ENCODE peak calls at places on chromosomes 5 and 9, in five cellular contexts. Z is fibroblast of villous mesenchyme, F is AG10803, B is heart left ventricle, N is sigmoid colon. C is an unnamed sample.

GRCh38 chr5:133850811-133851210 is 117.6 kb downstream of the C5orf15 start:
- DNase-seq in N (no peak), Z (no peak), F (no peak), B (no peak), C (no peak)

GRCh38 chr5:77630246-77631165 is 8.0 kb downstream of the OTP start:
- DNase-seq in Z (no peak), B (peak; percentile 51), N (no peak), F (peak; percentile 12), C (peak; percentile 57)

GRCh38 chr9:36946653-36947052 is 87.4 kb downstream of the PAX5 start:
- DNase-seq in B (no peak), N (peak; percentile 26), F (peak; percentile 8), Z (no peak), C (no peak)

GRCh38 chr9:22114956-22115355 is 105.9 kb upstream of the CDKN2B start:
- DNase-seq in F (peak; percentile 40), B (no peak), Z (no peak), N (no peak), C (no peak)

GRCh38 chr9:38061326-38061947 is 7.6 kb downstream of the SHB start:
- DNase-seq in B (no peak), N (peak; percentile 53), Z (peak; percentile 80), F (peak; percentile 44), C (peak; percentile 52)

GRCh38 chr9:96617439-96618185 is 2.0 kb downstream of the CDC14B start:
- DNase-seq in N (no peak), Z (no peak), B (no peak), F (no peak), C (no peak)

GRCh38 chr5:2897276-2897990 is 146.0 kb upstream of the IRX2 start:
- DNase-seq in F (no peak), N (no peak), Z (no peak), B (no peak), C (no peak)

GRCh38 chr5:79111960-79112702 is 522 bp downstream of the BHMT start:
- DNase-seq in N (no peak), Z (no peak), F (no peak), B (no peak), C (no peak)

GRCh38 chr9:73173526-73174411 is 22.1 kb downstream of the ANXA1 start:
- DNase-seq in B (no peak), N (no peak), Z (no peak), F (no peak), C (peak; percentile 19)

GRCh38 chr9:97558701-97559101 is 57.2 kb downstream of the TMOD1 start:
- DNase-seq in N (no peak), B (no peak), Z (no peak), F (no peak), C (no peak)

GRCh38 chr9:7710686-7711085 is 88.9 kb downstream of the DMAC1 start:
- DNase-seq in B (no peak), N (no peak), Z (no peak), F (no peak), C (no peak)

GRCh38 chr5:160656961-160657570 is 194.9 kb downstream of the ATP10B start:
- DNase-seq in Z (no peak), N (no peak), B (no peak), F (no peak), C (no peak)

GRCh38 chr9:136980669-136981478 is 1.9 kb upstream of the LCNL1 start:
- DNase-seq in B (peak; percentile 37), Z (no peak), F (no peak), N (no peak), C (no peak)

GRCh38 chr9:136977223-136978072 is at the start of gene PTGDS:
- DNase-seq in Z (peak; percentile 84), F (peak; percentile 28), B (peak; percentile 93), N (no peak), C (no peak)

GRCh38 chr9:136978865-136979544 is 1.7 kb downstream of the PTGDS start:
- DNase-seq in N (no peak), Z (no peak), F (no peak), B (peak; percentile 28), C (no peak)

GRCh38 chr9:136979769-136980587 is 2.7 kb downstream of the PTGDS start:
- DNase-seq in B (peak; percentile 33), F (no peak), N (no peak), Z (no peak), C (no peak)

DNA sequence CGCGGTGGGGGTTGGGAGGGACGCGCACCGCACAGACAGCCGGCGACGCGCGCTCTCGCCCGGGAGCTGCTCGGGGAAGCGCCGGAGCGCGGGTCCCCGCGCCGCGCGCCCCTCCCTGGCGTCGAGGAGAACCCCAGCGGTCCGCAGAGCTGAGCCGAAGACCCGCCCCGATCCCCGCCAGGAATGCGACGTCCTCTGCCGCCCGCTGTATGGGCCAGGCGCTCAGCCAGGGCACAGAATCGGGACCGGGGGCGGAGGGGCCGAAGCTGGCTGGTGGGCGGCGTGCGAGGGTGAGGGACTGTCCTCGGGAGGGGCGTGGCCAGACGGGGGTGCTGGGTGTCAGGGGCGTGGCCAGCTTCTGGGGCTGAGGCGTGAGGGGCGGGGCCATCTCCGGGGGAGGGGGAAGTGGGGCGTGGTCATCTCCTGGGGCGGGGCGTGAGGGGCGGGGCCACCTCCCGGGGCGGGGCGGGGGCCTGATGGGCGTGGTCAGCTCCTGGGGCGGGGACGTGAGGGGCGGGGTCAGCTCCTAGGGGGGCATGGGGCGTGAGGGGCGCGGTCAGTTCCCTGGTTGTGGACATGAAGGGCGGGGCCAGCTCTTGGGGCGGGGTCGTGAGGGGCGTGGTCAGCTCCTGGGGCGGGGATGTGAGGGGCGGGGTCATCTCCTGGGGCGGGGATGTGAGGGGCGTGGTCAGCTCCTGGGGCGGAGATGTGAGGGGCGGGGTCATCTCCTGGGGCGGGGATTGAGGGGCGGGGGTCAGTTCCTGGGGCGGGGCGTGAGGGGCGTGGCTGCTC is 965 bp downstream of the PTGDS start:
- DNase-seq in B (peak; percentile 91), F (peak; percentile 39), N (no peak), Z (peak; percentile 82), C (peak; percentile 26)
- H3K4me3 ChIP-seq in B (peak overlapping the region; percentile 63), F (peak overlapping the region; percentile 60), N (peak overlapping the region; percentile 12), Z (peak overlapping the region; percentile 73), C (peak overlapping the region; percentile 67)

GRCh38 chr9:112705773-112706427 is 12.0 kb downstream of the INIP start:
- DNase-seq in F (peak; percentile 48), Z (peak; percentile 55), B (no peak), N (no peak), C (peak; percentile 30)
- TF ChIP-seq CTCF in F (peak; percentile 55), Z (peak; percentile 52), B (peak; percentile 48), N (peak; percentile 26), C (peak; percentile 46)

GRCh38 chr5:173238312-173239232 is 3.6 kb upstream of the NKX2-5 start:
- DNase-seq in N (no peak), B (peak; percentile 29), Z (no peak), F (no peak), C (peak; percentile 42)

GRCh38 chr5:173237821-173238220 is 2.8 kb upstream of the NKX2-5 start:
- DNase-seq in Z (no peak), B (no peak), N (no peak), F (no peak), C (no peak)

GRCh38 chr5:173239233-173239593 is 4.2 kb upstream of the NKX2-5 start:
- DNase-seq in F (no peak), B (no peak), Z (no peak), N (no peak), C (no peak)

GRCh38 chr5:173235499-173236394 is 741 bp upstream of the NKX2-5 start:
- DNase-seq in N (no peak), F (no peak), B (peak; percentile 64), Z (no peak), C (no peak)

DNA sequence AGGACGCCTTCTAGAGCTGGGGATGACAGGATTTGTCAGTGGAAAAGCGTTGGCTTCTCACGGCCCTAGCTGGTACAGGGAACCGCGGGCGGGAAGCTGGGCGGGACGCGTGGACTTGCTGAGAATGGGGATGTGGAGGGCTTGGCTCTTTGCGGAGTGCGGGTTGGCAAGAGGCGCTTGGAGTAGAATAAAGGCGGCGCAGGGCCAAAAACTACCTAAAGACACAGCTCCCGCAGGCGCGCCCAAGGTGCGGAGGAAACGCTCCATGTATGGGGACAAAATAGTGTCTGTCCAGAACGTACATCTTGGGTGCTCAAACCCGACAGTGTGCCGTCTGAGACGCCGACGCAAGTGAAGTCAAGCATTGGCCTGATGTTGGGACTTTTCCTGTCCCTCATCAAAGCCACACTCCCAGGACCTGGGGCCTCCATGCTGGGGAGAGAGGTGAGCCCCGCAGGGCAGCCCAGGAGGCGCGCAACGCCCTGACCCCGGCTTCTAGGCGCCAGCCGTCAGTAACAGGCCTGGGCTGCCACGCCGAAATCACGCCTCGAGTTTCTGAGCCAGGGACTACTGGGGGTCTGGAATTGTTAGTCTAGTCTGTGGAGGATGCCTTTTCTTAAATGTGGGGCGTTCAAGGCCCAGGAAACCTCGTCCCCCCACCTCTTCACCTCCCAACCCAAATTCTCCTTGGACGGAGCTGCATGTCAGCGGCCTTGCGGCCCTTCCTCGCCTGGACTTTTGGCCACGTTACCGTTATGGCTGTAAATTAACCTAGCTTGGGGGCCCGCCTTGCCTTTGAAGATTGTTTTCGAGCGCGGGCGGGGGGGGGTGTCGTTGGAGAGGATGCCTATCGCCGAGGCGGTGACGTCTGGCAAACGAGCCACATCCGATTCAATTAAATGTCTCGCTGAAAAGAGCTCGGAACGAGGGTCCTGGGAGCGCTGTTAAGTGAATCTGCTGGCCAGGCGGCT is 1.8 kb upstream of the NKX2-5 start:
- DNase-seq in F (no peak), N (no peak), Z (no peak), B (peak; percentile 39), C (no peak)
- H3K4me3 ChIP-seq in F (no peak overlapping the region), N (no peak overlapping the region), Z (no peak overlapping the region), B (peak overlapping the region; percentile 2), C (no peak overlapping the region)

GRCh38 chr9:27943544-27943943 is 370.3 kb upstream of the C9orf72 start:
- DNase-seq in N (no peak), Z (no peak), F (no peak), B (no peak), C (no peak)
- TF ChIP-seq CTCF in N (no peak), Z (no peak), F (no peak), B (no peak), C (no peak)

DNA sequence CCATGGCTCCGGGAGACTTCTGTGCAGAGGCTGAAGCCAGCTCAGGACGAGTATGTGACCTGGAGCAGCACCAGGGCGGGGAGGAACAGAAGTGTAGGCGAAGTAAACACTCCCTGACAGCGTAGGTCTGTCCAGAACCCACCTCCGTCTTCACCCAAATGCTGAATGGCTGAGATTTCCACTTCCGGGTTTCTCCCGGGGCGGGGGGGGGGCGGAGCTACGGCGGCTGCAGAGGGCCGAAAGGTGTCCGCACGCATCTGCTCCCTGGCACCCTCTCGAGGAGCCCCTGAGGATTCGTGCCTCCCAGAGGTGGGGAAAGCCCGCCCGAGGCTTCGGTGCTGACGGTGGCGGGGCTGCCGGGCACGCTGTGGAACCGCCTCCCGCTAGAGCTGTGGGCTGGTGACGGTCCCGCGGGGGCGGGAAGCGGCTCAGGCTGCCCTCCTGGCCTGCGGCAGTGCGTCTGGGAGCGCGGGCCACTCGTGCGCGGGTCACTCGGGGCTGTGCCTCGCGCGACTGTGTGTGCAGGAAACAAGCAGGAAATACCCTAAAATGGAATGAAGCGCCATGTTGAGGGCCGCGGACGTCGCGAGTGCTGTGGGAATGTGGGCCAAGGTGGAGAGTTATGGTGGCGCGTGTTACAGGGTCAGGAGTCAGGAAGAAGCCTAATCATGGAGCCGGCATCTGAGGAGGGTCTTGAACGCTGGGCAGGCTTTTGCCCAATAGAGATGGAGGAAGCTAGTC is 1425.4 kb downstream of the FOXD4L5 start:
- DNase-seq in Z (peak; percentile 64), F (no peak), N (no peak), B (peak; percentile 68), C (peak; percentile 55)
- H3K4me3 ChIP-seq in Z (peak overlapping the region; percentile 62), F (peak overlapping the region; percentile 29), N (no peak overlapping the region), B (peak overlapping the region; percentile 55), C (no peak overlapping the region)

GRCh38 chr5:151319334-151319733 is 15.8 kb upstream of the SLC36A3 start:
- DNase-seq in F (peak; percentile 20), N (peak; percentile 73), B (peak; percentile 62), Z (peak; percentile 14), C (peak; percentile 18)
- TF ChIP-seq CTCF in F (peak; percentile 39), N (no peak), B (peak; percentile 36), Z (peak; percentile 38), C (no peak)

C was measured in foreskin fibroblast.